ENCODE peak calls at places on chromosomes 12 and 14, in six cellular contexts. G, F, S, V, B and M are unnamed samples.

GRCh38 chr14:45698462-45699134 is 445.6 kb upstream of the MIS18BP1 start:
- DNase-seq in G (no peak), S (no peak), V (no peak), B (no peak), F (no peak), M (no peak)

GRCh38 chr14:95713596-95714371 is at the start of gene TCL1A:
- DNase-seq in F (no peak), V (no peak), S (no peak), G (no peak), B (no peak), M (no peak)

GRCh38 chr14:61417141-61417540 is 95.8 kb downstream of the PRKCH start:
- DNase-seq in G (no peak), S (no peak), B (no peak), V (no peak), F (no peak), M (no peak)

GRCh38 chr14:94562941-94563883 is 2.0 kb downstream of the SERPINA4 start:
- DNase-seq in F (peak; percentile 43), B (no peak), G (no peak), V (no peak), S (no peak), M (peak; percentile 53)

GRCh38 chr12:93645702-93646101 is 31.5 kb upstream of the CRADD start:
- DNase-seq in B (no peak), F (no peak), V (no peak), S (no peak), G (no peak), M (no peak)

GRCh38 chr12:4701863-4702262 is 18.3 kb upstream of the GALNT8 start:
- DNase-seq in G (no peak), S (no peak), V (no peak), F (no peak), B (no peak), M (no peak)

GRCh38 chr12:67469666-67470065 is 178.9 kb upstream of the DYRK2 start:
- DNase-seq in S (no peak), V (peak; percentile 49), F (no peak), G (peak; percentile 32), B (no peak), M (no peak)

GRCh38 chr14:98059106-98059505 is 1212.9 kb downstream of the BCL11B start:
- DNase-seq in V (no peak), S (no peak), G (no peak), F (no peak), B (no peak), M (no peak)

GRCh38 chr14:62071029-62071428 is 308.8 kb downstream of the SNAPC1 start:
- DNase-seq in F (no peak), B (no peak), S (no peak), V (peak; percentile 33), G (no peak), M (no peak)

GRCh38 chr14:67429651-67430205 is 17.8 kb upstream of the PLEK2 start:
- DNase-seq in G (no peak), B (no peak), V (no peak), F (no peak), S (no peak), M (no peak)

GRCh38 chr12:127393896-127394295 is 873.1 kb upstream of the TMEM132C start:
- DNase-seq in G (no peak), V (no peak), S (no peak), F (no peak), B (no peak), M (no peak)

GRCh38 chr12:72612171-72612570 is 340.0 kb downstream of the TRHDE start:
- DNase-seq in S (no peak), G (no peak), V (no peak), F (no peak), B (no peak), M (no peak)

GRCh38 chr12:112107728-112108447 is 695 bp downstream of the NAA25 start:
- DNase-seq in S (peak; percentile 71), B (peak; percentile 6), G (no peak), V (peak; percentile 41), F (peak; percentile 63), M (no peak)

GRCh38 chr14:94933411-94933964 is 163.6 kb upstream of the GSC start:
- DNase-seq in G (no peak), F (no peak), B (no peak), S (no peak), V (no peak), M (no peak)

GRCh38 chr12:67220065-67220464 is 49.1 kb upstream of the CAND1 start:
- DNase-seq in S (no peak), G (no peak), V (peak; percentile 32), B (no peak), F (no peak), M (no peak)

GRCh38 chr14:28767851-28768548 is 1.4 kb downstream of the FOXG1 start:
- DNase-seq in S (no peak), G (no peak), B (no peak), V (peak; percentile 78), F (no peak), M (no peak)

GRCh38 chr12:26340649-26341048 is 145.3 kb downstream of the SSPN start:
- DNase-seq in B (no peak), S (no peak), G (no peak), V (no peak), F (no peak), M (no peak)

GRCh38 chr12:48184549-48184922 is 1.1 kb downstream of the CCDC184 start:
- DNase-seq in F (no peak), G (no peak), B (no peak), V (peak; percentile 20), S (no peak), M (no peak)

GRCh38 chr14:37056473-37056872 is 115.9 kb downstream of the SLC25A21 start:
- DNase-seq in F (no peak), G (no peak), B (no peak), V (no peak), S (no peak), M (no peak)

GRCh38 chr12:84561362-84561761 is 351.2 kb downstream of the SLC6A15 start:
- DNase-seq in V (no peak), S (no peak), B (no peak), F (no peak), G (no peak), M (no peak)

GRCh38 chr14:105477659-105478623 is 3.3 kb downstream of the CRIP2 start:
- DNase-seq in G (no peak), S (no peak), V (peak; percentile 22), B (no peak), F (peak; percentile 66), M (no peak)

GRCh38 chr14:89851031-89851430 is 103.5 kb downstream of the EFCAB11 start:
- DNase-seq in F (no peak), V (no peak), B (no peak), S (no peak), G (no peak), M (no peak)

GRCh38 chr12:118060301-118061010 is 523 bp downstream of the WSB2 start:
- DNase-seq in F (peak; percentile 73), G (peak; percentile 51), V (peak; percentile 49), S (peak; percentile 75), B (no peak), M (no peak)

GRCh38 chr14:68668531-68668930 is 124.3 kb downstream of the ZFP36L1 start:
- DNase-seq in F (peak; percentile 39), G (peak; percentile 16), S (no peak), B (no peak), V (no peak), M (no peak)

GRCh38 chr14:63510538-63510937 is 32.6 kb downstream of the PPP2R5E start:
- DNase-seq in F (no peak), S (no peak), G (no peak), B (no peak), V (no peak), M (no peak)

GRCh38 chr14:66369157-66369706 is 116.9 kb upstream of the CCDC196 start:
- DNase-seq in F (no peak), B (no peak), G (no peak), S (no peak), V (no peak), M (no peak)

GRCh38 chr12:27940756-27941402 is 31.7 kb downstream of the PTHLH start:
- DNase-seq in V (peak; percentile 70), G (peak; percentile 53), F (peak; percentile 78), B (peak; percentile 78), S (peak; percentile 73), M (no peak)

GRCh38 chr12:23356927-23357708 is 592.4 kb downstream of the SOX5 start:
- DNase-seq in F (no peak), S (no peak), G (no peak), V (no peak), B (no peak), M (no peak)

GRCh38 chr12:23356440-23356839 is 593.0 kb downstream of the SOX5 start:
- DNase-seq in S (no peak), G (no peak), B (no peak), V (no peak), F (no peak), M (no peak)

GRCh38 chr12:23350808-23351207 is 598.7 kb downstream of the SOX5 start:
- DNase-seq in G (no peak), F (no peak), S (no peak), B (no peak), V (no peak), M (no peak)

GRCh38 chr12:23352670-23353069 is 596.8 kb downstream of the SOX5 start:
- DNase-seq in S (no peak), V (no peak), B (no peak), G (no peak), F (no peak), M (no peak)

GRCh38 chr12:23354800-23355199 is 594.7 kb downstream of the SOX5 start:
- DNase-seq in S (no peak), V (no peak), F (no peak), G (no peak), B (no peak), M (no peak)
- H3K27me3 ChIP-seq in S (no peaks in the 10 kb centered on the region), V (no peaks in the 10 kb centered on the region), F (no peaks in the 10 kb centered on the region), G (no peaks in the 10 kb centered on the region), B (no peaks in the 10 kb centered on the region), M (no peaks in the 10 kb centered on the region)

GRCh38 chr12:90163975-90164374 is 455.3 kb upstream of the ATP2B1 start:
- DNase-seq in G (no peak), F (no peak), V (no peak), B (no peak), S (no peak), M (no peak)
- TF ChIP-seq CTCF in G (no peak), F (no peak), V (peak; percentile 8), B (no peak), S (no peak), M (no peak)

GRCh38 chr14:52265248-52265647 is 2.2 kb upstream of the PTGDR start:
- DNase-seq in V (no peak), S (no peak), F (no peak), G (no peak), B (peak; percentile 72), M (no peak)
- H3K27me3 ChIP-seq in V (peaks cover 55% of the 10 kb centered on the region), S (peaks cover 35% of the 10 kb centered on the region), F (peaks cover 10% of the 10 kb centered on the region), G (no peaks in the 10 kb centered on the region), B (no peaks in the 10 kb centered on the region), M (peaks cover 36% of the 10 kb centered on the region)

DNA sequence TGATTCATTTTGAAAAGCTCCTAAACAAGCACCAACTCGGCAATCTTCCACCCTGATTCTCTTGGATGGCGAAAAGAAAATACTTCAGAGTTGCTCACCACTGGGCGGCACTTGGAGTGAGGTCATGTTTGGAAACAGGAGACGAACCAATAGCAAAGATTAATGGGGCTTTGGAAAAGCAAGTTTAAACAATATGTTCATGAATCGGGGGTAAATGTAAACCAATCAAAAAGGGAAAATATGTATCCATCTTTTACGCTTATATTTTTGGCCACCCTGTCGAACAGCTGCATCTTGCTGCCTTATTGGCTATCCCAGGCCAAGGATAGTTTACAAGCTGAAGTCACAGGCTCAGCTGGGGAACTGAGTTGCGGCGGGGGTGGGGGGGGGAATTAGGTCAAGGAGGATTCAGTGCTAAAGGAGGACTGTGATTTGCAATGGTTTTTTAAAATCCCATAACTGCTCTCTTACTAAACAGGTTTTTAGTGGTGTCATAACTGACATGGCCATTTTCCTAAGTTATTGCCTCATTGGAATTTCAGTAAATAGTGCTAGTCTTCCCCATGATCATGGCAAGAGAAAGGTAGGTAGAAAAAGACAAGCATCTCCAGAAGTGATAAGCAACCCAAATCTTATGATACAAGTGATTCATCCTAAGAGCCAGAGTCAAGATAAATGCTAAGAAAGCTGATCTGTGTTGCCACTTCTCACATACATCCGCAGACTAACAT is 210.6 kb downstream of the PHLDA1 start:
- DNase-seq in V (no peak), F (no peak), B (no peak), G (peak; percentile 29), S (peak; percentile 70), M (peak; percentile 74)
- TF ChIP-seq CTCF in V (no peak), F (no peak), B (no peak), G (no peak), S (peak; percentile 7), M (peak; percentile 43)